ENCODE peak calls at places on chromosomes 12 and 14, in six cellular contexts. Y is heart right ventricle, Q is thyroid gland, N is neural crest cell, J is fibroblast of pulmonary artery, M is GM12865. Z is an unnamed sample.

GRCh38 chr12:39300799-39301198 is 142.1 kb downstream of the KIF21A start:
- DNase-seq in Y (no peak), Q (no peak), N (no peak), J (peak; percentile 52), M (no peak), Z (peak; percentile 23)

GRCh38 chr12:132173135-132174014 is 29.1 kb downstream of the NOC4L start:
- DNase-seq in Y (peak; percentile 5), Q (no peak), N (no peak), J (no peak), M (peak; percentile 52), Z (no peak)

GRCh38 chr12:12367096-12367998 is 10.5 kb downstream of the BORCS5 start:
- DNase-seq in Y (no peak), Q (no peak), N (no peak), J (no peak), M (no peak), Z (no peak)

GRCh38 chr14:63388766-63389431 is 70.2 kb upstream of the GPHB5 start:
- DNase-seq in Y (peak; percentile 51), Q (peak; percentile 62), N (peak; percentile 53), J (peak; percentile 76), M (peak; percentile 80), Z (peak; percentile 55)

GRCh38 chr14:68787235-68787727 is 5.6 kb downstream of the ZFP36L1 start:
- DNase-seq in Y (no peak), Q (peak; percentile 26), N (no peak), J (no peak), M (peak; percentile 38), Z (peak; percentile 40)

GRCh38 chr12:97026901-97027300 is 119.8 kb downstream of the NEDD1 start:
- DNase-seq in Y (no peak), Q (no peak), N (no peak), J (no peak), M (no peak), Z (no peak)

GRCh38 chr12:121285856-121286255 is 10.7 kb downstream of the CAMKK2 start:
- DNase-seq in Y (no peak), Q (no peak), N (no peak), J (no peak), M (no peak), Z (no peak)

GRCh38 chr14:104688755-104689619 is at the start of gene INF2:
- DNase-seq in Y (peak; percentile 75), Q (peak; percentile 65), N (no peak), J (peak; percentile 45), M (peak; percentile 69), Z (peak; percentile 47)

GRCh38 chr12:10562306-10562933 is 51.0 kb downstream of the MAGOHB start:
- DNase-seq in Y (no peak), Q (no peak), N (peak; percentile 9), J (peak; percentile 72), M (peak; percentile 67), Z (peak; percentile 70)

GRCh38 chr14:92563359-92563758 is 49.8 kb downstream of the RIN3 start:
- DNase-seq in Y (no peak), Q (no peak), N (no peak), J (no peak), M (peak; percentile 84), Z (peak; percentile 53)

GRCh38 chr14:35261774-35262173 is 30.4 kb upstream of the PSMA6 start:
- DNase-seq in Y (no peak), Q (peak; percentile 3), N (no peak), J (peak; percentile 55), M (peak; percentile 23), Z (peak; percentile 15)

GRCh38 chr14:72350215-72350614 is 418.0 kb downstream of the RGS6 start:
- DNase-seq in Y (no peak), Q (no peak), N (no peak), J (no peak), M (peak; percentile 22), Z (no peak)

GRCh38 chr14:36214476-36215216 is 38.1 kb upstream of the PTCSC3 start:
- DNase-seq in Y (no peak), Q (no peak), N (no peak), J (no peak), M (no peak), Z (no peak)

GRCh38 chr12:24977060-24977459 is 28.2 kb upstream of the BCAT1 start:
- DNase-seq in Y (no peak), Q (no peak), N (no peak), J (no peak), M (peak; percentile 32), Z (no peak)

GRCh38 chr12:50129297-50129696 is 17.3 kb downstream of the COX14 start:
- DNase-seq in Y (no peak), Q (peak; percentile 37), N (no peak), J (no peak), M (no peak), Z (no peak)

GRCh38 chr14:104424406-104425072 is 155.0 kb upstream of the C14orf180 start:
- DNase-seq in Y (peak; percentile 13), Q (peak; percentile 41), N (no peak), J (no peak), M (no peak), Z (no peak)

GRCh38 chr14:71739273-71739990 is 192.8 kb upstream of the RGS6 start:
- DNase-seq in Y (no peak), Q (no peak), N (no peak), J (peak; percentile 53), M (no peak), Z (no peak)

GRCh38 chr12:108980831-108981618 is 39.8 kb downstream of the SVOP start:
- DNase-seq in Y (peak; percentile 22), Q (no peak), N (no peak), J (peak; percentile 63), M (no peak), Z (peak; percentile 20)

GRCh38 chr14:56189306-56189705 is 71.1 kb downstream of the PELI2 start:
- DNase-seq in Y (no peak), Q (no peak), N (no peak), J (peak; percentile 78), M (no peak), Z (peak; percentile 68)

GRCh38 chr14:24054646-24055045 is 2.8 kb downstream of the CARMIL3 start:
- DNase-seq in Y (no peak), Q (no peak), N (no peak), J (no peak), M (no peak), Z (no peak)

GRCh38 chr12:92063641-92064040 is 82.0 kb downstream of the BTG1 start:
- DNase-seq in Y (no peak), Q (no peak), N (no peak), J (no peak), M (no peak), Z (peak; percentile 40)

GRCh38 chr12:41936333-41936732 is 208.3 kb downstream of the GXYLT1 start:
- DNase-seq in Y (no peak), Q (no peak), N (no peak), J (no peak), M (no peak), Z (no peak)

GRCh38 chr12:123790901-123791486 is 28.9 kb downstream of the DNAH10 start:
- DNase-seq in Y (no peak), Q (no peak), N (no peak), J (no peak), M (no peak), Z (no peak)

GRCh38 chr14:67987596-67987995 is 168.0 kb downstream of the RAD51B start:
- DNase-seq in Y (no peak), Q (no peak), N (no peak), J (peak; percentile 89), M (no peak), Z (peak; percentile 96)

GRCh38 chr12:94622475-94622874 is 27.9 kb downstream of the TMCC3 start:
- DNase-seq in Y (no peak), Q (no peak), N (no peak), J (peak; percentile 47), M (no peak), Z (peak; percentile 13)

GRCh38 chr12:82326905-82327503 is 31.2 kb downstream of the CCDC59 start:
- DNase-seq in Y (no peak), Q (no peak), N (no peak), J (peak; percentile 58), M (peak; percentile 16), Z (peak; percentile 46)

GRCh38 chr12:79689477-79690155 is 1.1 kb downstream of the PAWR start:
- DNase-seq in Y (peak; percentile 37), Q (peak; percentile 59), N (peak; percentile 36), J (peak; percentile 63), M (peak; percentile 62), Z (peak; percentile 52)

GRCh38 chr12:92075425-92075891 is 70.2 kb downstream of the BTG1 start:
- DNase-seq in Y (no peak), Q (peak; percentile 47), N (no peak), J (peak; percentile 65), M (no peak), Z (peak; percentile 67)

GRCh38 chr12:46372852-46373302 is 304 bp upstream of the SLC38A2 start:
- DNase-seq in Y (no peak), Q (no peak), N (no peak), J (no peak), M (no peak), Z (no peak)
- TF ChIP-seq CTCF in Y (no peak), Q (no peak), N (no peak), J (no peak), M (no peak), Z (no peak)

DNA sequence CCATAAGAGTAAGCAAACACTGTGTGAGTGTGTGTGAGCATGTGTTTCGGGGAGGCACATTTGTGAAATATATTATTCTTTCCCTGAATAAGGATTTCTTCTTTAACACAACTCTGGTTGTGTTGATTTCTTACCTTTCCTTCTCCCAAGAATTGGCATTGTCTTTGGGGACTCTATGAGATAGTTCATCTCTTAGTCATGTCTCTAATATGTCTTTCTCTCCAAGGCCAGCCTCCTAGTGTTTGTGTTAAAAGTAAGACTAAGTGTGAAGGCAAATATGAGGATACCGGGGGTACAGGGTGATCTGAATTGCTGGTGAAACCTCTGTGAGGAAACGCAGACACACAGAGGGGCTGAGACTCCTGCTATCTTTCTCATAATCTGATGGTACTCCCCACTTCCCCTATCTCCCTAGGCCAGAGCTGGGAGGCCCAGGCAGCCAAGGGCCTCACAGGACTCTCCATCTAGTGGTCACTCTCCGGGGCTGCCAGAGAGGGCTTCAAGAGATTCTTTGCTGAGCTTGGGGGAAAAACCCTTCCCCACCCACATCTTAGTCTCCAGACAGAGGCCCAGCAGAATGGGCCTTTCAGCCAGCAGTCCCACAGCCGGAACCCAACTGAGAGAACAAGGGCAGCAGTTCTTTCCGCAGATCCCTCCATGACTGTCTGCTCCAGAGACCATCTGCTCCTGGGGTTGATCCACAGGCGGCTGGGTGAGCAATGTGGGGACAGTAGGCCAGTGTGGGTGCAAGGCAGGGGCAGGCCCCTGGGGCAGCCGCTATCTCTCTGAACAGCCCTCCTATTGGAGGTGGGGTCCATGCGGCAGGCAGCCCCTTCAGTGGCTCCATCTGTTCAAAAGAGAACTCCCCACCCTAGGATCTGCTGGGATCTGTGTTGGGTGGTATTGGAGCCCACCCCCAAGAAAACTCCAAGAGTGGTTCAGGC is 5.8 kb upstream of the HOXC12 start:
- DNase-seq in Y (no peak), Q (no peak), N (no peak), J (no peak), M (no peak), Z (no peak)
- TF ChIP-seq CTCF in Y (no peak), Q (no peak), N (no peak), J (no peak), M (no peak), Z (no peak)

GRCh38 chr12:52305921-52306705 is 14.8 kb upstream of the KRT81 start:
- DNase-seq in Y (no peak), Q (no peak), N (no peak), J (no peak), M (no peak), Z (no peak)
- TF ChIP-seq CTCF in Y (peak; percentile 22), Q (no peak), N (peak; percentile 40), J (peak; percentile 30), M (peak; percentile 34), Z (peak; percentile 36)

DNA sequence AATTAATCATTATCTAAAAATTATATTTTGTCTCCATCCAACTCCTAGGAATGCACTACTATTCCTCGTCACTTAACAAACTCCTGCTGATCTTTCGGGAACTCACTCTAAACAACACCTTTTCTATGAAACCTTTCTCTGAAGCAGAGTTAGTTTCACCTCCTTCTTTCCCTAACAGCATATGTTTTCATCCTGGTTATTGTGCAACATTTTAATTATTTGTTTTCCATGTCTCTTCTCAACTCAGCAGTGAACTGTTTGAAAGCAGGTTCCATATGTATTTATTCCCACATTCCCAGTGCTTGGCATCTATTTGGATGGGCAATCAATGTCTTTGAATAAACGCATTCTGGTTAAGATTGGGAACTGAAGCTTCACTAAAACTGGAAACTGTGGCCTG is 14.0 kb upstream of the LGR5 start:
- DNase-seq in Y (no peak), Q (no peak), N (no peak), J (no peak), M (no peak), Z (no peak)
- TF ChIP-seq CTCF in Y (no peak), Q (no peak), N (no peak), J (no peak), M (no peak), Z (no peak)